ENCODE peak calls at places on chromosomes 4 and X, in four cellular contexts. J, A, Z and U are unnamed samples.

GRCh38 chr4:39043697-39044363 is 11.6 kb upstream of the TMEM156 start:
- DNase-seq in J (peak; percentile 83), A (no peak), Z (peak; percentile 33), U (no peak)

GRCh38 chr4:119130365-119131065 is 5.1 kb upstream of the MYOZ2 start:
- DNase-seq in J (peak; percentile 41), A (no peak), Z (peak; percentile 88), U (no peak)

GRCh38 chr4:152968806-152969394 is 32.8 kb downstream of the FHDC1 start:
- DNase-seq in J (no peak), A (no peak), Z (peak; percentile 67), U (no peak)

GRCh38 chr4:22077571-22077970 is 129.0 kb upstream of the KCNIP4 start:
- DNase-seq in J (no peak), A (no peak), Z (no peak), U (no peak)

GRCh38 chr4:105060628-105061027 is 86.0 kb upstream of the TET2 start:
- DNase-seq in J (peak; percentile 0), A (no peak), Z (peak; percentile 32), U (no peak)

GRCh38 chr4:21790437-21791029 is 158.0 kb downstream of the KCNIP4 start:
- DNase-seq in J (peak; percentile 80), A (no peak), Z (peak; percentile 64), U (no peak)

GRCh38 chrX:104854188-104854587 is 288.2 kb downstream of the IL1RAPL2 start:
- DNase-seq in J (no peak), A (no peak), Z (peak; percentile 70), U (no peak)

GRCh38 chrX:45070116-45071007 is 130.3 kb downstream of the DIPK2B start:
- DNase-seq in J (peak; percentile 75), A (no peak), Z (peak; percentile 75), U (no peak)

GRCh38 chrX:134782796-134783195 is 124.5 kb upstream of the PLAC1 start:
- DNase-seq in J (peak; percentile 68), A (no peak), Z (peak; percentile 58), U (no peak)

GRCh38 chr4:78689224-78689623 is 86.9 kb upstream of the BMP2K start:
- DNase-seq in J (peak; percentile 33), A (no peak), Z (peak; percentile 70), U (no peak)

GRCh38 chr4:40833212-40833611 is 83.5 kb downstream of the NSUN7 start:
- DNase-seq in J (no peak), A (no peak), Z (no peak), U (no peak)

GRCh38 chrX:35380808-35381700 is 417.1 kb upstream of the MAGEB16 start:
- DNase-seq in J (peak; percentile 26), A (no peak), Z (peak; percentile 32), U (no peak)

GRCh38 chr4:151806511-151806927 is 45.7 kb upstream of the GATB start:
- DNase-seq in J (peak; percentile 81), A (no peak), Z (peak; percentile 79), U (no peak)

GRCh38 chr4:185811509-185812364 is at the start of gene SORBS2:
- DNase-seq in J (peak; percentile 65), A (no peak), Z (peak; percentile 33), U (no peak)

GRCh38 chr4:160110891-160111290 is 1008.0 kb downstream of the RAPGEF2 start:
- DNase-seq in J (no peak), A (no peak), Z (no peak), U (no peak)

GRCh38 chr4:143626134-143626859 is 74.2 kb downstream of the FREM3 start:
- DNase-seq in J (peak; percentile 73), A (no peak), Z (peak; percentile 55), U (no peak)

GRCh38 chr4:151692821-151693504 is 67.8 kb downstream of the GATB start:
- DNase-seq in J (no peak), A (no peak), Z (no peak), U (no peak)

GRCh38 chrX:53599781-53600396 is 86.6 kb downstream of the HUWE1 start:
- DNase-seq in J (no peak), A (no peak), Z (no peak), U (no peak)

GRCh38 chr4:37644962-37645361 is 41.2 kb downstream of the RELL1 start:
- DNase-seq in J (peak; percentile 55), A (no peak), Z (peak; percentile 81), U (no peak)

GRCh38 chr4:158912390-158913175 is 143.8 kb downstream of the FNIP2 start:
- DNase-seq in J (peak; percentile 29), A (no peak), Z (peak; percentile 76), U (no peak)

GRCh38 chr4:22369901-22370562 is 145.8 kb downstream of the ADGRA3 start:
- DNase-seq in J (no peak), A (no peak), Z (no peak), U (no peak)

GRCh38 chrX:31232506-31232905 is 160.7 kb upstream of the FTHL17 start:
- DNase-seq in J (no peak), A (no peak), Z (no peak), U (no peak)

GRCh38 chrX:115311666-115312065 is 22.2 kb downstream of the LUZP4 start:
- DNase-seq in J (peak; percentile 12), A (peak; percentile 93), Z (no peak), U (no peak)

GRCh38 chrX:19774905-19775304 is 112.5 kb downstream of the SH3KBP1 start:
- DNase-seq in J (no peak), A (no peak), Z (no peak), U (no peak)

GRCh38 chr4:18954538-18954937 is 933.0 kb upstream of the LCORL start:
- DNase-seq in J (no peak), A (no peak), Z (no peak), U (no peak)

GRCh38 chr4:53688186-53688790 is 97.0 kb upstream of the LNX1 start:
- DNase-seq in J (peak; percentile 100), A (no peak), Z (peak; percentile 100), U (no peak)

GRCh38 chr4:35358001-35358584 is 886.2 kb downstream of the ARAP2 start:
- DNase-seq in J (no peak), A (no peak), Z (no peak), U (no peak)

DNA sequence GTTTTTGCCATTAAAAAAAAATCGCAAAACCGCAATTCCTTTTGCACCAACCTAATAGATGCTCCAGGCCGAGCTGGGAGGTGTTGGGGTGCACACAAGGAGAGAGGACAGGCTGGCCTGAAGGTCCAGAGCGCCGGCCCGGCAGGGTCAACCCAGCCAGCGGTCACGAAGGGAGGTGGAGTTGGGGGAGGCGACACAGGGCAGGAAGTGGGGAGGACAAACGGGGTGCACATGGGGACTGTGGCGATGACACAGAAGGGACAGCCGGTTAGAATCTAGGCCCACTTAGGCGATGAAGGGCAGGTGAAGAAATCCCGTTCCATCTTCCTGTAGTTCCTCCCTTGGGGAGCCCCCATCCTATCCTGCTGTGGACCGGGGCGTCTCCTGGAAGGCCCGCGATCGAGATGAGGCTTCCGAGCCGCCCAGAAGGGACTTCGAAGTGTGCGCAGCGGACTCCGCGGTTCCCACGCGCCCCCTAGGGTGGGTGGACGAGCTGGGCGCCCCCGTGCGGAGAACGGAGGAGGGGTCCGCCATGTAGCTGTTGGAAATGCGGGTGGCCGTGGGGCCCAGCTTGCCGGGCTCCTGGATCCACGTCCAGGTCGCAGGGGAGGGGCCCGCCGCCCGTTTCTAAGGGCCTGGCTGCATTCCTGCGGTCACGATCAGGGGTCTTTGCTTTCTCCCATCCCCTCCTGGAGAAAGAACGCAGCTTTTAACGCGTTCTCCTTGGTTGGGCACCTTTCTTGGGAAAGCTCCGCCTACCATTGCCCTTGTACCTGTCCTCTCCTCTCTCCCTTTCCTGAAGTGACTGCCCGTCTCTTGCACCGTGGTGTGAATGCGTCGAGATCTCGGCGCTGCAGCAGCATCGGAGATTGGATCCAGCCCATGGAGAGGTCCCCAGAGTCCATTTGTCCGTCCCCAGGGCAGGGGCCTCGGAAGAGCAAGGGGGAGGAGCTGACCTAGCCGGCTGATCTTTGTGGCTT is 17.0 kb upstream of the HPF1 start:
- DNase-seq in J (no peak), A (peak; percentile 69), Z (no peak), U (peak; percentile 23)
- TF ChIP-seq CTCF in J (peak; percentile 54), A (no peak), Z (no peak), U (no peak)

DNA sequence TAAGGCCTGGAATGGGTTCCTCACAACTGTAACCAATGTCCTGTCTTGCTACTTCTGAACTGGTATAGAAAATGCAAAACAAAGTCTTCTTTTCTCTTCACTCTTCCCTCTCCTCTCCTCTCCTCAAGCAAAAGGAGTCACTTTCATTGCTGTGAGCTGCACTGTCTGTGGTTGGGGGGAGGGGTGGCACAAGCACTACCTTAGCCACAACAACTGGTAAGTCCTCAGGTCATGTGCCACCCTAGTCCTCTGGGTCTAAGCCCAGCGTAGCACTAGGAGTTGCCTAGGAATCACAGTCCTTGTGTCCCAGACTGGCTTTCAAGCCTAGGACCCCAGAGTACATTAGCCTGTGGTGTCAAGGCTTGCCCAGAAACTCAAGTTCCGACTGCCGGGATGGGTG is 859.3 kb upstream of the AMOT start:
- DNase-seq in J (no peak), A (no peak), Z (no peak), U (no peak)
- TF ChIP-seq CTCF in J (no peak), A (no peak), Z (no peak), U (no peak)

GRCh38 chrX:119391279-119391678 is 7.9 kb upstream of the SLC25A43 start:
- DNase-seq in J (peak; percentile 58), A (no peak), Z (peak; percentile 59), U (no peak)
- TF ChIP-seq CTCF in J (peak; percentile 54), A (peak; percentile 48), Z (peak; percentile 48), U (no peak)

DNA sequence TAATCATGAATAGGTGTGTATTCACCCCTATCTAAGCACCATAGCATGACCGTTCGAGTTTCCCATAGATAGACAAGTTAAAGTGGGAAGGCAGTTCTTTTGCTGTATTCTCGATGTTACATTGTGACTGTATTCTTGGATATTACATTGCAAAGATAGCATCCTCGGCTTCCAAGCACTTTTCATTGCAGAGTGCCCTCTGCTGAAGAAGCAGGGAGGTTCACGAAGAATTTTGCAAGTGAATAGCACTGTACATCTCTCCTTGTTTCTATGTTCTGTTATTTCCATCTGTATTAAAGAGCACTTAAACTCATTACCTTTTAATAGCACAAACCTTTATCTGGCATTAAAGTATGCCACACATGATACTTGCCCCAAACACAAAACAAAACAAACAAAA is 426.7 kb upstream of the ARX start:
- DNase-seq in J (peak; percentile 0), A (no peak), Z (no peak), U (no peak)
- TF ChIP-seq CTCF in J (no peak), A (peak; percentile 43), Z (no peak), U (no peak)

DNA sequence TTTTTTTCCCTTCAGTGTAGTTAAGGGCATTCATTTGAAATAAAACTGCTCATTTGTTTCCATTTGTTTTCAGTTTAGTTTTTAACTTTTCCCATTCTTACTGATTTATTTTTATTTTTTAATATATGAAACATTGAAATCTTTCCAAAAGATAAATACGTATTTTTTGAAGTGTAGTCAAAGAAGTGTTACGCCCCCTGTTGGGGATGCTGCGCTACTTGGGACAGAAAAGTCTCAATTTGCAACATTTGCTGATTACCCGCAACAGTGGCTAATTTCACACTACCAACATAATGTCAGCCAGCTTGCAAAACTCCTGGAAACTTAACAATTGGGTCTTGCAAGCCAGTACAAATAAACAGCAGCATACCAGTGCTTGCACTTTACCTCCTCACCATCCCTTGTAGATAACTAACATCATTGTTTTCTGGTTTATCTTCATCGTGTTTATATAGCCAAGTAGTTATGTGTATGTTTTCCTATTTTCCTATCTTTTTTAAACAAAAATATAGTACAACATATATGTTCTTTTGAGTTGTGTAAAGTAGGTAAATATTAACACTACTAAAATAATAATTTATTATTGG is 158.6 kb downstream of the STPG2 start:
- DNase-seq in J (peak; percentile 8), A (no peak), Z (no peak), U (no peak)
- TF ChIP-seq CTCF in J (peak; percentile 47), A (peak; percentile 78), Z (peak; percentile 27), U (no peak)

GRCh38 chrX:7941390-7942042 is 14.3 kb upstream of the PNPLA4 start:
- DNase-seq in J (peak; percentile 35), A (peak; percentile 27), Z (peak; percentile 20), U (no peak)
- TF ChIP-seq CTCF in J (peak; percentile 61), A (peak; percentile 66), Z (peak; percentile 46), U (no peak)

GRCh38 chrX:568341-568740 is 62.2 kb upstream of the SHOX start:
- DNase-seq in J (no peak), A (no peak), Z (no peak), U (no peak)
- TF ChIP-seq CTCF in J (no peak), A (no peak), Z (no peak), U (no peak)

GRCh38 chrX:46912673-46913491 is 661 bp downstream of the JADE3 start:
- DNase-seq in J (peak; percentile 19), A (peak; percentile 49), Z (peak; percentile 26), U (peak; percentile 15)
- TF ChIP-seq CTCF in J (peak; percentile 52), A (peak; percentile 63), Z (peak; percentile 33), U (peak; percentile 15)